ENCODE peak calls at places on chromosomes 6 and 20, in seven cellular contexts. J is neuronal stem cell, N is heart right ventricle, S is HCT116, Y is K562, G is tibial nerve, F is GM12878. L is an unnamed sample. For H3K36me3 and H3K4me1, the result is how much of the 10 kb centered on the place peaks cover.

GRCh38 chr20:25021336-25021735 is 28.8 kb upstream of the APMAP start:
- DNase-seq in J (no peak), Y (no peak), N (no peak), F (no peak), G (no peak), S (no peak), L (no peak)

GRCh38 chr20:41178495-41178894 is 41.2 kb downstream of the PLCG1 start:
- DNase-seq in S (no peak), J (no peak), Y (no peak), G (no peak), N (no peak), F (no peak), L (no peak)

GRCh38 chr20:38321959-38322598 is 18.1 kb downstream of the BPI start:
- DNase-seq in S (peak), G (peak), F (no peak), N (no peak), J (peak), Y (peak), L (peak)

GRCh38 chr6:150713876-150714275 is 114.2 kb downstream of the PLEKHG1 start:
- DNase-seq in S (no peak), G (no peak), J (no peak), Y (no peak), F (no peak), N (no peak), L (no peak)

GRCh38 chr20:33936651-33937050 is 57.1 kb upstream of the RALY start:
- DNase-seq in S (no peak), F (no peak), N (no peak), G (no peak), Y (no peak), J (no peak), L (no peak)

GRCh38 chr20:25083773-25084615 is 2.1 kb upstream of the VSX1 start:
- DNase-seq in G (no peak), N (no peak), F (no peak), J (no peak), Y (no peak), S (no peak), L (no peak)

GRCh38 chr6:5179917-5180316 is 80.8 kb downstream of the LYRM4 start:
- DNase-seq in S (no peak), J (no peak), Y (no peak), G (no peak), N (no peak), F (no peak), L (no peak)

GRCh38 chr6:163494279-163494727 is 79.8 kb downstream of the QKI start:
- DNase-seq in F (no peak), N (no peak), J (no peak), S (peak), Y (no peak), G (no peak), L (no peak)

GRCh38 chr6:163860194-163861081 is 445.9 kb downstream of the QKI start:
- DNase-seq in Y (peak), J (no peak), S (no peak), F (no peak), G (peak), N (peak), L (peak)

GRCh38 chr6:138817799-138818198 is 21.9 kb downstream of the ECT2L start:
- DNase-seq in N (no peak), S (peak), J (no peak), Y (no peak), F (no peak), G (no peak), L (peak)

GRCh38 chr6:15621203-15622044 is 41.4 kb downstream of the DTNBP1 start:
- DNase-seq in N (peak), G (peak), S (no peak), F (peak), Y (peak), J (peak), L (no peak)

GRCh38 chr20:63626424-63627128 is at the start of gene GMEB2:
- DNase-seq in N (peak), Y (peak), F (no peak), S (peak), J (no peak), G (peak), L (peak)

GRCh38 chr20:21436186-21436585 is 38.9 kb upstream of the NKX2-4 start:
- DNase-seq in F (no peak), N (no peak), S (peak), Y (no peak), J (no peak), G (no peak), L (peak)

GRCh38 chr6:7449018-7449417 is 59.4 kb downstream of the RIOK1 start:
- DNase-seq in F (no peak), G (no peak), N (no peak), J (no peak), S (no peak), Y (no peak), L (no peak)

GRCh38 chr6:13484138-13484708 is 3.2 kb downstream of the GFOD1 start:
- DNase-seq in G (no peak), S (no peak), Y (no peak), F (no peak), N (no peak), J (no peak), L (no peak)

GRCh38 chr6:30211899-30212298 is 1.3 kb downstream of the TRIM26 start:
- DNase-seq in S (no peak), G (no peak), J (no peak), Y (no peak), N (no peak), F (no peak), L (no peak)

GRCh38 chr6:83221886-83222479 is 28.8 kb downstream of the RWDD2A start:
- DNase-seq in F (no peak), N (no peak), S (peak), J (peak), G (no peak), Y (no peak), L (peak)

GRCh38 chr6:75934643-75935472 is 137.6 kb downstream of the IMPG1 start:
- DNase-seq in J (peak), Y (peak), G (peak), S (peak), N (peak), F (peak), L (peak)

GRCh38 chr20:34582911-34583310 is 24.4 kb downstream of the MAP1LC3A start:
- DNase-seq in S (no peak), N (no peak), Y (no peak), G (no peak), J (no peak), F (no peak), L (no peak)

GRCh38 chr6:34378470-34378869 is 14.0 kb downstream of the NUDT3 start:
- DNase-seq in S (no peak), J (no peak), G (no peak), Y (peak), N (no peak), F (no peak), L (no peak)

GRCh38 chr20:54110457-54110856 is 40.1 kb upstream of the BCAS1 start:
- DNase-seq in J (no peak), S (no peak), F (no peak), G (no peak), N (no peak), Y (no peak), L (no peak)

GRCh38 chr6:16511723-16512584 is 249.3 kb downstream of the ATXN1 start:
- DNase-seq in Y (no peak), N (no peak), S (peak), J (no peak), F (peak), G (no peak), L (no peak)

GRCh38 chr6:12137480-12137879 is 125.4 kb downstream of the HIVEP1 start:
- DNase-seq in G (peak), S (no peak), N (no peak), J (no peak), F (no peak), Y (peak), L (peak)

GRCh38 chr6:108353853-108354252 is 59.0 kb downstream of the AFG1L start:
- DNase-seq in F (no peak), J (no peak), Y (no peak), G (no peak), S (no peak), N (no peak), L (no peak)

GRCh38 chr20:22455259-22455658 is 129.1 kb downstream of the FOXA2 start:
- DNase-seq in F (no peak), J (no peak), G (no peak), S (no peak), Y (no peak), N (no peak), L (no peak)

DNA sequence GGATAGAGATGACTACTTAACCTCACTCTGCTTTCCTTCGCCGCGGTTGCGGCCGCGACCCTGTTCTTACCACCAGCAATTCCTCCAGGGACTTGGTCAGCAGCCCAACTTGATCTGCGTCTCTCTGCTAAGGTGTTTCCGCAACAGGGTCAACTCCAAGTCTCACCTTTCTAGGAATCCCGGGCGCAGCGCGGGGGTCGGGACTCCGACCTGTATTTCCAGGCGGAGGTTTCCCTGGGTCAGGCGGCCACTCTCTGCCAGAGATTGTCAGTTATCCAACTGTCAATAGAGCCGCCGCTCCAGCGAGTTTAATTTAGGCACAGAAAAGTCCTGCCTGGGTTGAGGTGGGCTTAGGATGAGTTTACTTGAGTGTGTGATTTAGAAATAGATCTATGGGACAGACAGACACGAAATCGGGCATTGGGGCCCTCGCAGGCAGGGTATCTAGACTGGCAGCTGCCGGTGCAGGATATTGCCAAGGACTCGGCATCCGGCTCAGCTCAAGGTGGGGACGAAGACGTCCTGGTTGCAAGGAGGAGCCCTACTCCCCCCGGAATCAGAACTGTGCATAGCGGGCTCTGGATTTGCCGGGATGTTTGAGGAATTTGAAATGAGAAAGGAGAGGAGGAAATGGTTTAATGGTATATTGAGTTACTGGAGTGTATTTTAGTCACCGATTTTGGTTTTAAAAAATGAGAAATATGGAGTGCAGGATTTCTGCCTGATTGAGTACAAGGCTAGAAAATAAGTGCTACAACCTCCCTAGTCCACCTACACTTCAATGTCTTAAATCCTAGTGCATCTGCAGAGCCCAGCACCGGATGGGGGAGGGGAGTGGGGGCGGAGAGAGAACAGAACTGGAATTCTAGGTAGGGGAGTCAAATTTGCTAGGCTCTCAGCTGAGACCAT is 23.7 kb downstream of the POM121L2 start:
- DNase-seq in G (no peak), S (no peak), J (no peak), Y (no peak), N (no peak), F (no peak), L (no peak)
- H3K4me3 ChIP-seq in G (no peak), S (no peak), J (peak), Y (peak), N (no peak), F (peak), L (no peak)

DNA sequence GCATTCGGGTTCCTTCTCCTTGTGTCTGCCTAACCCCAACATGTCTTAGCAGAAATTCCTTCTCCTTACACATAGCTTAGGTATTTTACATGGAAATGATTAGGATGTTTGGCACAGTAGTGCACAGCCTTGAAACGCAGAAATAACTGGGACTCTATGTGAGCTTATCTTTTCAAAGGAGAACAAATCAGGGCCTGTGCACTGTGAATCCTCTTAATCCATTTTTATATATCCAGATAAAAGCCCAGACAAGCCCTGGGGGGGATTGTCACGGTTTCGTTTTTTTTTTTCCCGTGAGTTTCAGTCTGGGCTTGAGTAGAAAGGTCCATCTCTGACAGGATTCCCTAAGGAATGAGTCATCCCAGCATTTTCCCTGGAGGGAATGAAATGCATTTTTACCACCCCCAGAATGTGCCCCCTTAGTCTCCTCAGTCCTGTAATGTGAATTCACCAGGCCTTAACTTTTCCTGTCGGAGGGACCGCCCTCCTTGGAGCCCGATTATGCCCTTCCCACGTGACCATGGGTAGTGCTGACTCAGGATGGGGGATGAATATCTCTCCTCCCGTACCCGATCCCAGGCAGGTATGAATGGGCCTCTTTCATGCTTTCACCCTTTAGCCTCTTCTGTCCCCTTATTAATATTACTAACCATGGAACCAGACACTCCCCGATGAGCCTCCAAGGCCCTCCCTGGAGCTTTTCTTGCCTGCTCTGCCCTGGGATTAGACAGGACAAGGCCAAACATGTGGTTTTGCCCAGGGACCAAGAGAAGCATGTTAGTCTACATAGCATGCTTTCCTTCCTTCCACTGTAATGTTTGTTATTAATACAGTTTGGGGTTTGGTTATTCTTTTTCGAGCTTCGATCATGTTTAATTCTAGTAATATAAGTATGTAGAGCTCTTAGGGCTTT is 23.9 kb upstream of the NAA20 start:
- DNase-seq in F (no peak), Y (no peak), S (peak), J (no peak), G (no peak), N (no peak), L (peak)
- H3K36me3 ChIP-seq in F (under half), Y (under half), S (under half), J (under half), G (under half), N (under half), L (under half)

GRCh38 chr6:44665683-44666082 is 278.2 kb downstream of the CDC5L start:
- DNase-seq in S (no peak), N (no peak), F (no peak), Y (no peak), G (no peak), J (no peak), L (no peak)

GRCh38 chr6:44663860-44664584 is 276.5 kb downstream of the CDC5L start:
- DNase-seq in Y (no peak), S (no peak), G (no peak), N (no peak), F (no peak), J (no peak), L (no peak)

GRCh38 chr6:44666324-44666723 is 278.8 kb downstream of the CDC5L start:
- DNase-seq in S (no peak), G (no peak), F (no peak), Y (no peak), J (no peak), N (no peak), L (no peak)

GRCh38 chr6:44665143-44665542 is 277.6 kb downstream of the CDC5L start:
- DNase-seq in N (no peak), Y (no peak), J (no peak), S (no peak), F (no peak), G (no peak), L (no peak)

GRCh38 chr6:44664716-44665115 is 277.2 kb downstream of the CDC5L start:
- DNase-seq in Y (no peak), N (no peak), S (no peak), F (no peak), J (no peak), G (no peak), L (peak)
- H3K4me1 ChIP-seq in Y (under half), N (under half), S (under half), F (under half), J (half or more), G (under half), L (half or more)

GRCh38 chr20:43459022-43459942 is 1.6 kb downstream of the SRSF6 start:
- DNase-seq in Y (peak), N (no peak), J (peak), G (peak), F (no peak), S (no peak), L (peak)
- H3K4me3 ChIP-seq in Y (peak), N (peak), J (peak), G (peak), F (peak), S (peak), L (peak)

DNA sequence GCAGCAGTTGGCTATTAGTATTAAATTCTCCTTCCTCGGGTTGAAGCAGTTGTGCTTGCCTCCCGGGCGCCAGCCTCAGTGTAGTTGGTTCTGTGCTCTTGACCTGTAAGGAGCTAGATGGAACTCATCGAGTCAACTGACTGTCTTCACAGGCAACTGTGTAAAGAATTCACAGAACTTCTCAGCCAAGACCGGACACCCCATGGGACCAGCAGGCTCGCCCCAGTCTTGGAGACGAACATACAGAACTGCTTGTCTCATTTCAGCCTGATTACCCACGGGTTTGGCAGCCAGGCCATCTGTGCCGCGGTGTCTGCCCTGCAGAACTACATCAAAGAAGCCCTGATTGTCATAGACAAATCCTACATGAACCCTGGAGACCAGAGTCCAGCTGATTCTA is 8.5 kb downstream of the TFAP2C start:
- DNase-seq in N (no peak), F (no peak), Y (no peak), G (no peak), J (no peak), S (no peak), L (no peak)
- H3K36me3 ChIP-seq in N (under half), F (under half), Y (under half), G (under half), J (under half), S (under half), L (under half)

GRCh38 chr6:129679250-129679649 is 30.7 kb downstream of the ARHGAP18 start:
- DNase-seq in Y (no peak), G (no peak), S (no peak), N (no peak), J (no peak), F (no peak), L (peak)
- H3K4me1 ChIP-seq in Y (half or more), G (under half), S (half or more), N (under half), J (under half), F (under half), L (half or more)

L was measured in adipocyte.